ENCODE peak calls at places on chromosomes 6 and 20, in four cellular contexts. J is WTC11, D is SK-N-SH, B is K562. W is an unnamed sample.

GRCh38 chr6:33174784-33175183 is 17.5 kb downstream of the COL11A2 start:
- DNase-seq in J (no peak), D (no peak), B (no peak), W (no peak)

GRCh38 chr20:1119128-1119505 is 715 bp downstream of the PSMF1 start:
- DNase-seq in J (no peak), D (no peak), B (no peak), W (no peak)

GRCh38 chr6:85756982-85757381 is 114.3 kb upstream of the SYNCRIP start:
- DNase-seq in J (no peak), D (peak; percentile 25), B (no peak), W (no peak)

GRCh38 chr6:73802366-73802765 is 106.4 kb downstream of the CD109 start:
- DNase-seq in J (no peak), D (no peak), B (no peak), W (no peak)

GRCh38 chr6:15473741-15474161 is 189.1 kb downstream of the DTNBP1 start:
- DNase-seq in J (no peak), D (no peak), B (no peak), W (no peak)

GRCh38 chr6:148465011-148465335 is 122.3 kb downstream of the SASH1 start:
- DNase-seq in J (no peak), D (no peak), B (no peak), W (peak; percentile 22)

GRCh38 chr6:139759086-139759485 is 384.6 kb upstream of the CITED2 start:
- DNase-seq in J (no peak), D (no peak), B (no peak), W (no peak)

GRCh38 chr6:28207244-28208179 is 17.6 kb upstream of the ZSCAN9 start:
- DNase-seq in J (peak; percentile 64), D (peak; percentile 42), B (no peak), W (no peak)

GRCh38 chr20:11274137-11274536 is 600.3 kb upstream of the JAG1 start:
- DNase-seq in J (no peak), D (peak; percentile 67), B (no peak), W (no peak)

GRCh38 chr6:92479821-92480220 is 939.5 kb downstream of the EPHA7 start:
- DNase-seq in J (no peak), D (no peak), B (no peak), W (no peak)
- TF ChIP-seq TEAD4 in J (no peak), D (no peak), B (no peak), W (no peak)

DNA sequence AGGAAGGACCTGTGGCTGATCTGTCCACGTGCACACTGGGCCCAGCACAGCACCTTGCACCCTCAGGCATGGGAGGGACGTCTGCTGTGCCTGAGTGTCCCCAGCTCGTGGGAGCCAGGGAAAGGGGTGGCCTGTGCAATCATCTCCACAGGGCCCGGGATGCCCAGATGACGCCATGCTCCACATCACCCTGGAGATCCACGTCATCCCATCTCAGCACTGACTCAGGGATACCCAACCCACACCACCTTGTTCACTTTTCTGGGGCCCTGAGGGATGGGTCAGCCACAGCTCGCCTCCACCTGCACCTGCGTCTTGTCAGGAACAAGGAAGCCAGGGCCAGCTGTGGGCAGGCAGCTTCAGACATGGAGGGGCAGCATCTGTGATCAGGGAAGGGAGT is 48.2 kb downstream of the RAB44 start:
- DNase-seq in J (no peak), D (no peak), B (no peak), W (no peak)
- TF ChIP-seq TEAD4 in J (no peak), D (no peak), B (no peak), W (no peak)

GRCh38 chr6:111950661-111951426 is 77.6 kb upstream of the FYN start:
- DNase-seq in J (no peak), D (peak; percentile 32), B (no peak), W (no peak)
- TF ChIP-seq TEAD4 in J (no peak), D (no peak), B (no peak), W (no peak)

GRCh38 chr6:1580585-1580984 is 29.1 kb upstream of the FOXC1 start:
- DNase-seq in J (no peak), D (no peak), B (no peak), W (no peak)
- TF ChIP-seq TEAD4 in J (no peak), D (no peak), B (no peak), W (no peak)

DNA sequence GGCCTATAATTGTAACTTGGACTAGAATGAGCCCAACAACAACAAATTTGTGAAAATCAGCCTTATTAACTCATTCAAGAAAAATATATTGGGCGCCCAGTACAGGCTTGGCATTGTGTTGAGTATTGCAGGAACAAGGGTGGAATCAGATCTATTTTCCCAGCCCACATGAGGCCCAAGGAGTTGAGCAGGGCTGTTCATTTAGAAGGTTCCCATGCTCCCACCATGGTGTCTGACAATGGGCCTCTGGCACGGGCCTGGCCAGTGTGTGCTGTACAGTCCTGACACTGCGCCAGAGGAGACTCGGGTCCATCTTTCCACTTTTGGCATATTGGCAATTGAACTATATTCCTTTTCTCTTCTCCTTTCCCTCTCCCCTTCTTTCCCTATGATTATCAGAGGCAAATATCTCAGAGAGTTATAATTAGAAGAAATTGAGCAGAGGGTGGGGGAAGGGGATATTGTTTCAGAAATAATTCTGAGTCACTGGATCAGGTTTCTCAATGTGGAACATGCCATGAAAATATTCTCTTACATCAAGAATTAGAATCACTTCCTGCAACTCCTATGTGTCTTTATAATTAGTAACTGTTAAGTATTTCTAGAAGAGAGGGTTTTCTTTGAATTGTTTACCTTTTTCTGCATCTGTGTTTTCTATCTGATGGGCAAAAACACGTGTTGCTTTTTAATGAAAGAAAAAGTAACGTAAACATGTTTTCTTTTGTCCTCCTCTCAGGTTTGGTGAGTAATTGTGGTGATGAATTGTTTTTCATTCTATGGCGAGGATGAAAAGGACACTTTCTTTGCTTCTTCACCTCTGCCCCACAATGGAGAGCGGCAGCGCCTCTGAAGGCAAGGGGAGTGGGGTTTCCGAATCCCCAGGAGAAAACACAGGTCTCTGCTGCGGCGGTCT is 209.4 kb downstream of the FOXA2 start:
- DNase-seq in J (no peak), D (no peak), B (no peak), W (no peak)
- TF ChIP-seq TEAD4 in J (no peak), D (no peak), B (no peak), W (no peak)

GRCh38 chr6:70108230-70108629 is 194.7 kb downstream of the COL9A1 start:
- DNase-seq in J (no peak), D (peak; percentile 28), B (peak; percentile 35), W (no peak)
- TF ChIP-seq TEAD4 in J (no peak), D (no peak), B (no peak), W (no peak)

DNA sequence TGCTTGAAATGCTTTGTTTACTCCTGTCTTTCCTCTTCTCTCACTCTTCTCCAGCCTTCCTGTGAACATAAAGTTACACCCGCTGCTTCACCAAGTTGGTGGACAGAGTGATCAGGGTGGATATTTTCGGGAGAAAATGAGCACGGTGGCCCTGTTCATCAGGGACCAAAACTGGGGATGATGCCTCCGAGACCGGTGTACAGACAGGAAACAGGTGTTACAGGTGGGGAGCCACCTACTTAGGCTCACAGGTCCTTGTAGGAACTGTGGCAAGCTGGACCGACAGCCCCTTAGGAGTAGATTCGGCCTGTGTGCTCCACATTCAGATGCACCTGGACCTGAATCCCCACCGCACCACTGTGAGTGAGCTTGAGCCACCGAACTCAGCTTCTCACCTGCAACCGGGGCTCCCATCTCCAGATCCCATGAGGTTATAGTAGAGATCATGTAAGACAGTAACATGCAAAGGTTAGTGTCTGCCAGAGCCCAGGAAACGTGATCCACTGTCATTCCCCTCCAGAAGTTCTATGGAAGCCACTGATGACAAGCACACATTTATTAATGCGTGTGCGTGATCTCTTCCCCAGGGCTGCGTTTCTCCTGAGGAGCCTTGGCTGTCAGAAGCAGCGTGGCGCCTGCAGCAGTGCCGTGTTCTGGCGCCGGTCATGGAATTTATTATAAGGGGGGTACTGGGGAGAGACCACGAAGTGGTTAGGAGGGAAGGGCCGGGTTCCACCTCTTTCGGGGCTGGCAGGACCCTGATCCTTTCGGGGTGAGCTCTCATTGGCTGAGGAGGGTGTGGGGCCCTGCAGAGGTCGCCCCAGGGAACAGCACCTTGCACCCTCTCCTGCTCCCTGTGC is 94.2 kb downstream of the ERMARD start:
- DNase-seq in J (no peak), D (no peak), B (no peak), W (no peak)
- TF ChIP-seq TEAD4 in J (no peak), D (no peak), B (no peak), W (no peak)